ENCODE peak calls at places on chromosomes 6 and 20, in five cellular contexts. U is fibroblast of villous mesenchyme; C is CD8-positive, alpha-beta T cell; R is AG10803; H is tibial nerve. T is an unnamed sample.

GRCh38 chr20:706366-706885 is 30.8 kb upstream of the SCRT2 start:
- DNase-seq in U (no peak), C (no peak), R (no peak), H (no peak), T (no peak)

GRCh38 chr20:37544386-37544785 is 16.7 kb upstream of the BLCAP start:
- DNase-seq in U (no peak), C (no peak), R (no peak), H (no peak), T (no peak)

GRCh38 chr20:41004561-41005360 is 23.9 kb upstream of the TOP1 start:
- DNase-seq in U (no peak), C (no peak), R (peak; percentile 9), H (no peak), T (peak; percentile 41)

GRCh38 chr20:10476319-10476724 is 41.2 kb downstream of the SLX4IP start:
- DNase-seq in U (no peak), C (no peak), R (peak; percentile 55), H (no peak), T (no peak)

GRCh38 chr6:40585218-40585617 is 1.9 kb downstream of the LRFN2 start:
- DNase-seq in U (no peak), C (no peak), R (no peak), H (no peak), T (no peak)

GRCh38 chr6:73937805-73938204 is 241.8 kb downstream of the CD109 start:
- DNase-seq in U (no peak), C (no peak), R (no peak), H (no peak), T (no peak)

GRCh38 chr20:3616250-3616649 is 46.9 kb downstream of the GFRA4 start:
- DNase-seq in U (no peak), C (no peak), R (peak; percentile 37), H (no peak), T (no peak)

GRCh38 chr6:34062815-34063214 is 83.1 kb downstream of the GRM4 start:
- DNase-seq in U (no peak), C (no peak), R (no peak), H (no peak), T (no peak)

GRCh38 chr6:68634503-68635411 is at the start of gene ADGRB3:
- DNase-seq in U (peak; percentile 41), C (no peak), R (peak; percentile 39), H (peak; percentile 67), T (peak; percentile 73)

GRCh38 chr6:110430236-110430635 is 14.9 kb upstream of the DDO start:
- DNase-seq in U (no peak), C (no peak), R (no peak), H (no peak), T (no peak)

GRCh38 chr20:7976015-7976414 is 35.8 kb upstream of the HAO1 start:
- DNase-seq in U (no peak), C (no peak), R (no peak), H (no peak), T (no peak)

GRCh38 chr6:35401514-35401913 is 50.6 kb upstream of the FANCE start:
- DNase-seq in U (no peak), C (no peak), R (no peak), H (no peak), T (no peak)

GRCh38 chr6:30556964-30557682 is at the start of gene PRR3:
- DNase-seq in U (peak; percentile 92), C (no peak), R (peak; percentile 88), H (peak; percentile 59), T (peak; percentile 92)

GRCh38 chr20:5214826-5215225 is 88.0 kb downstream of the CDS2 start:
- DNase-seq in U (no peak), C (no peak), R (no peak), H (no peak), T (no peak)

GRCh38 chr20:61244213-61244612 is 7.8 kb upstream of the CDH4 start:
- DNase-seq in U (no peak), C (no peak), R (no peak), H (no peak), T (no peak)

GRCh38 chr6:125952764-125953501 is 3.6 kb upstream of the HINT3 start:
- DNase-seq in U (peak; percentile 40), C (no peak), R (peak; percentile 30), H (no peak), T (peak; percentile 37)

GRCh38 chr6:73722318-73723060 is 26.5 kb downstream of the CD109 start:
- DNase-seq in U (peak; percentile 92), C (no peak), R (peak; percentile 89), H (no peak), T (peak; percentile 93)

GRCh38 chr20:7841967-7842301 is 98.3 kb downstream of the HAO1 start:
- DNase-seq in U (peak; percentile 76), C (no peak), R (peak; percentile 82), H (no peak), T (peak; percentile 96)

GRCh38 chr20:2696646-2697045 is 4.1 kb downstream of the EBF4 start:
- DNase-seq in U (no peak), C (no peak), R (no peak), H (no peak), T (no peak)

GRCh38 chr20:31704225-31705119 is 18.2 kb downstream of the BCL2L1 start:
- DNase-seq in U (no peak), C (no peak), R (peak; percentile 42), H (no peak), T (peak; percentile 43)

GRCh38 chr6:105884426-105884825 is 201.7 kb upstream of the PRDM1 start:
- DNase-seq in U (no peak), C (no peak), R (no peak), H (no peak), T (no peak)

GRCh38 chr6:16238658-16239089 is 287 bp downstream of the GMPR start:
- DNase-seq in U (no peak), C (no peak), R (no peak), H (no peak), T (no peak)

GRCh38 chr6:16239090-16239797 is 857 bp downstream of the GMPR start:
- DNase-seq in U (peak; percentile 48), C (no peak), R (no peak), H (peak; percentile 51), T (peak; percentile 39)

GRCh38 chr6:16240618-16241320 is 2.4 kb downstream of the GMPR start:
- DNase-seq in U (peak; percentile 55), C (no peak), R (no peak), H (no peak), T (no peak)

GRCh38 chr6:16241321-16241689 is 2.9 kb downstream of the GMPR start:
- DNase-seq in U (no peak), C (no peak), R (no peak), H (no peak), T (no peak)

DNA sequence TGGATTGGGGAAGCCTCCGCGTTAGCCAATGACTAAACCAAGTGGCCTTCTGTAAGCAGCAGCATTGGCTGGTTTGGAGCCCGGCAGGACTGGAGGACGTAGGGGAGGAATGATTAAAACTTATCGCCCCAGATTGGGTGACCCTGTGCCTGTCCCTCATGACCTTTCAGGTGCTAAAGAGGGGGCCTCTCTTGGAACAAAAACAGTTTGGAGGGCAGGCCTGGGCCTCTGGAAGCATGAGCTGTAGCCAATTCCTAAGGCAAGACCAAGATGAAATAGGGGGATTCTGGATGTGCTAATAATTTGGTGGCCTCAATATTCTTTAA is 1.4 kb downstream of the GMPR start:
- DNase-seq in U (no peak), C (no peak), R (peak; percentile 71), H (no peak), T (peak; percentile 56)
- H3K4me3 ChIP-seq in U (peak overlapping the region; percentile 70), C (no peak overlapping the region), R (peak overlapping the region; percentile 73), H (peak overlapping the region; percentile 90), T (peak overlapping the region; percentile 78)

GRCh38 chr6:22910370-22910769 is 341.0 kb downstream of the HDGFL1 start:
- DNase-seq in U (no peak), C (no peak), R (no peak), H (no peak), T (no peak)
- TF ChIP-seq CTCF in U (no peak), C (no peak), R (no peak), H (no peak), T (no peak)

GRCh38 chr6:27604986-27605385 is 132.1 kb upstream of the ZNF184 start:
- DNase-seq in U (no peak), C (no peak), R (no peak), H (no peak), T (no peak)

GRCh38 chr6:27605401-27606342 is 132.8 kb upstream of the ZNF184 start:
- DNase-seq in U (peak; percentile 61), C (no peak), R (peak; percentile 58), H (no peak), T (peak; percentile 72)

GRCh38 chr6:27599859-27600532 is 127.1 kb upstream of the ZNF184 start:
- DNase-seq in U (no peak), C (no peak), R (no peak), H (no peak), T (no peak)

DNA sequence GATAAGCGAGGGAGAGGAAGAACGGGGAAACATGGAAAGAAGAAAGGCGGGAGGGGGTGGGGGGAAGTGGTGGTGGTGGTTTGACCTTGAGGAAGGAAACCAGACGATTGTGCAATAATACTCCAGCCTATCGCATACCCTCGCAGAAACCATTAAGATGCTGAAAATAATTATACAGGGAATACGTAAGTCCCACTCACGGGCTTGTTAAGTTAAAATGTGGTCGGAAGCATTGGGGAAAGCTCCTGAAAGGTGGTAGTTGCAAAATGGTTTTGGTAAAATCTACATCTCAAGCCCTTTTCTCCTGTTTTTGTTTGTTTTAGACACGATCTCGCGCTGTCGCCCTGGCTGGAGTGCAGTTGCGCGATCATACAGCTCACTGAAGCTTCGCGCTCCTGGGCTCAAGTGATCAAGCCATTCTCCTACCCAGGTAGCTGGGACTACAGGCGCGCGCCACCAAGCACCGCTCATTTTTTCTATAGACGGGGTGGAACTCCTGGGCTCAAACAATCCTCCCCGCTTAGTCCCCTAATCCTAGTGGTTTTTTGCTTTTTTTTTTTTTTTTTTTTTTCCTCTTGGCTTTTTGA is 128.9 kb upstream of the ZNF184 start:
- DNase-seq in U (peak; percentile 20), C (no peak), R (no peak), H (no peak), T (no peak)
- H3K4me3 ChIP-seq in U (peak overlapping the region; percentile 54), C (no peak overlapping the region), R (no peak overlapping the region), H (no peak overlapping the region), T (peak overlapping the region; percentile 17)

GRCh38 chr6:4134841-4135664 is at the start of gene ECI2:
- DNase-seq in U (peak; percentile 61), C (peak; percentile 24), R (peak; percentile 62), H (peak; percentile 33), T (no peak)

GRCh38 chr6:4133941-4134838 is 1.2 kb downstream of the ECI2 start:
- DNase-seq in U (peak; percentile 21), C (no peak), R (no peak), H (no peak), T (peak; percentile 9)

GRCh38 chr6:4136354-4136831 is 1.0 kb upstream of the ECI2 start:
- DNase-seq in U (no peak), C (no peak), R (no peak), H (no peak), T (no peak)

GRCh38 chr6:4139272-4139671 is 3.9 kb upstream of the ECI2 start:
- DNase-seq in U (no peak), C (no peak), R (no peak), H (no peak), T (no peak)

GRCh38 chr6:4135665-4136353 is 434 bp upstream of the ECI2 start:
- DNase-seq in U (peak; percentile 97), C (peak; percentile 89), R (peak; percentile 97), H (peak; percentile 93), T (peak; percentile 93)
- TF ChIP-seq CTCF in U (no peak), C (no peak), R (no peak), H (no peak), T (no peak)